ENCODE peak calls at places on chromosomes 3 and 15, in nine cellular contexts. B, D, J, R, F, G, S, U and I are unnamed samples.

GRCh38 chr15:67843571-67844387 is 3.9 kb upstream of the RNU6-1 start:
- DNase-seq in B (peak), D (no peak), J (no peak), R (no peak), F (no peak), G (no peak), S (peak), U (peak), I (no peak)

GRCh38 chr15:100348578-100348977 is 6.8 kb upstream of the ADAMTS17 start:
- DNase-seq in B (no peak), D (no peak), J (peak), R (no peak), F (no peak), G (no peak), S (no peak), U (no peak), I (peak)

GRCh38 chr3:187104956-187105355 is 34.3 kb downstream of the RPL39L start:
- DNase-seq in B (no peak), D (peak), J (no peak), R (no peak), F (no peak), G (no peak), S (no peak), U (peak), I (no peak)

GRCh38 chr3:13122101-13123055 is 49.1 kb upstream of the IQSEC1 start:
- DNase-seq in B (no peak), D (no peak), J (no peak), R (no peak), F (no peak), G (no peak), S (no peak), U (no peak), I (no peak)

GRCh38 chr15:61755461-61755860 is 304.8 kb downstream of the VPS13C start:
- DNase-seq in B (no peak), D (no peak), J (no peak), R (no peak), F (no peak), G (no peak), S (no peak), U (no peak), I (no peak)

GRCh38 chr15:76217029-76217866 is 94.0 kb downstream of the ETFA start:
- DNase-seq in B (no peak), D (peak), J (peak), R (peak), F (peak), G (no peak), S (peak), U (peak), I (peak)

GRCh38 chr15:52383100-52383588 is 87.5 kb upstream of the MYO5C start:
- DNase-seq in B (no peak), D (peak), J (peak), R (no peak), F (no peak), G (no peak), S (peak), U (peak), I (no peak)

GRCh38 chr15:70297465-70298152 is 199.9 kb upstream of the TLE3 start:
- DNase-seq in B (no peak), D (no peak), J (no peak), R (no peak), F (no peak), G (no peak), S (no peak), U (no peak), I (no peak)

GRCh38 chr3:82814660-82815059 is 1053.2 kb upstream of the GBE1 start:
- DNase-seq in B (no peak), D (no peak), J (no peak), R (no peak), F (no peak), G (no peak), S (no peak), U (no peak), I (no peak)

GRCh38 chr3:99330924-99331532 is 307.4 kb upstream of the COL8A1 start:
- DNase-seq in B (no peak), D (no peak), J (peak), R (no peak), F (no peak), G (no peak), S (no peak), U (peak), I (no peak)

GRCh38 chr3:53938645-53939044 is 47.0 kb upstream of the SELENOK start:
- DNase-seq in B (peak), D (peak), J (peak), R (peak), F (peak), G (no peak), S (peak), U (peak), I (peak)

GRCh38 chr3:66376568-66376967 is 124.3 kb downstream of the LRIG1 start:
- DNase-seq in B (no peak), D (peak), J (peak), R (peak), F (peak), G (no peak), S (peak), U (peak), I (no peak)

GRCh38 chr3:6799264-6799915 is 61.5 kb upstream of the GRM7 start:
- DNase-seq in B (peak), D (peak), J (peak), R (peak), F (no peak), G (no peak), S (peak), U (no peak), I (no peak)

GRCh38 chr3:115272036-115272824 is 125.1 kb upstream of the ZBTB20 start:
- DNase-seq in B (peak), D (peak), J (no peak), R (no peak), F (peak), G (no peak), S (peak), U (peak), I (no peak)

GRCh38 chr3:112856537-112856936 is 9.9 kb upstream of the CD200R1L start:
- DNase-seq in B (no peak), D (no peak), J (no peak), R (no peak), F (no peak), G (no peak), S (no peak), U (no peak), I (no peak)

GRCh38 chr3:58963928-58964497 is 85.8 kb downstream of the CFAP20DC start:
- DNase-seq in B (no peak), D (no peak), J (no peak), R (no peak), F (peak), G (no peak), S (no peak), U (no peak), I (no peak)

GRCh38 chr15:90839187-90840071 is 29.0 kb upstream of the FURIN start:
- DNase-seq in B (peak), D (no peak), J (no peak), R (no peak), F (no peak), G (peak), S (no peak), U (peak), I (no peak)

GRCh38 chr3:66472313-66473134 is 28.3 kb downstream of the LRIG1 start:
- DNase-seq in B (no peak), D (peak), J (peak), R (no peak), F (peak), G (no peak), S (peak), U (peak), I (no peak)

GRCh38 chr3:67691926-67692325 is 37.5 kb upstream of the SUCLG2 start:
- DNase-seq in B (no peak), D (no peak), J (no peak), R (no peak), F (no peak), G (no peak), S (no peak), U (no peak), I (no peak)

GRCh38 chr3:180749322-180749721 is 70.0 kb upstream of the CCDC39 start:
- DNase-seq in B (peak), D (no peak), J (no peak), R (no peak), F (no peak), G (no peak), S (no peak), U (no peak), I (no peak)

GRCh38 chr15:52440414-52440813 is 88.3 kb downstream of the MYO5A start:
- DNase-seq in B (no peak), D (peak), J (peak), R (peak), F (no peak), G (no peak), S (no peak), U (peak), I (peak)

GRCh38 chr3:4757056-4757948 is 221.9 kb upstream of the BHLHE40 start:
- DNase-seq in B (no peak), D (no peak), J (no peak), R (no peak), F (no peak), G (no peak), S (no peak), U (no peak), I (no peak)

GRCh38 chr15:67564590-67565345 is 22.3 kb downstream of the MAP2K5 start:
- DNase-seq in B (peak), D (no peak), J (no peak), R (no peak), F (no peak), G (no peak), S (no peak), U (peak), I (no peak)

GRCh38 chr3:147130461-147130860 is 275.9 kb downstream of the ZIC4 start:
- DNase-seq in B (no peak), D (peak), J (peak), R (no peak), F (peak), G (no peak), S (no peak), U (peak), I (no peak)

DNA sequence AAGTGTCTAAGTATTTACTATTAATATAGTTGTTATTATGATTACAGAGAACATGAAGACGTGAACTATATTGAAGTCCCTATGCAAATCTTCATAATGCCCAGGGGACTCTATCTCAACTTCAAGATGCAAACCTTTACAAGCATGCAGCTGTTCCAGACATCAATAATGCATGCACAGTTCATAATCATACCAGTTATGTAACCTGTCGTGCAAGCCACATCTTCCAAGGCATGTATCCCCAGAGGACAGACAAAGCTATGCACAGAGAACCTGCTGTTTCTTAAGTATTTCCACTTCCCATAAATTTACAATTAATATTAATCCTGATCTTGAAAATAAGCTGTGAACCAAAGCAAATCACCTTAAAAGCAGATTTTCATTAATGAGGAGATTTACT is 534.1 kb downstream of the TUSC7 start:
- DNase-seq in B (no peak), D (no peak), J (no peak), R (no peak), F (no peak), G (no peak), S (no peak), U (no peak), I (no peak)
- H3K4me3 ChIP-seq in B (no peak), D (no peak), J (no peak), R (no peak), F (no peak), G (no peak), S (no peak), U (no peak), I (no peak)

DNA sequence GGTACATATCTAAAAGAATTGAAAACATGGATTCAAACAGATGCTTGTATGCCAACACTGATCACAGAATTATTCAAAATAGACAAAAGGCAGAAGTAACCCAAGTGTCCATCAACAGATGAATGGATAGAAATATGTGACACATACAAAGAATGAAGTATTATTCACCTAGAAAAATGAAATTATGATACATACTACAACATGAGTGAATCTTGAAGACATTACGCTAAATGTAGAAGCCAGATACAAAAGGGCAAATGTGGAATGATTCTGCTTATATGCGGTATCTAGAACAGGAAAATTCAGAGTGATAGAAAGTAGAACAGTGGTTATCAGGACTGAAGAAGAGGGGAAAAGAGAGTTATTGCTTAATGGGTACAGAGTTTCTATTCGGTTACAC is 26.2 kb upstream of the SLC12A8 start:
- DNase-seq in B (no peak), D (no peak), J (no peak), R (no peak), F (no peak), G (no peak), S (no peak), U (no peak), I (no peak)
- TF ChIP-seq EZH2 in B (no peak), D (no peak), J (no peak), R (no peak), F (no peak), G (no peak), S (no peak), U (no peak), I (no peak)

GRCh38 chr3:196272826-196273225 is 14.7 kb downstream of the PCYT1A start:
- DNase-seq in B (no peak), D (no peak), J (no peak), R (no peak), F (no peak), G (no peak), S (no peak), U (no peak), I (no peak)

GRCh38 chr3:196270499-196270898 is 17.0 kb downstream of the PCYT1A start:
- DNase-seq in B (no peak), D (no peak), J (no peak), R (no peak), F (no peak), G (no peak), S (no peak), U (no peak), I (no peak)

GRCh38 chr3:196274585-196274984 is 12.9 kb downstream of the PCYT1A start:
- DNase-seq in B (no peak), D (peak), J (peak), R (no peak), F (no peak), G (no peak), S (no peak), U (peak), I (peak)

GRCh38 chr3:196273655-196274054 is 13.9 kb downstream of the PCYT1A start:
- DNase-seq in B (peak), D (no peak), J (no peak), R (no peak), F (no peak), G (no peak), S (no peak), U (no peak), I (no peak)

DNA sequence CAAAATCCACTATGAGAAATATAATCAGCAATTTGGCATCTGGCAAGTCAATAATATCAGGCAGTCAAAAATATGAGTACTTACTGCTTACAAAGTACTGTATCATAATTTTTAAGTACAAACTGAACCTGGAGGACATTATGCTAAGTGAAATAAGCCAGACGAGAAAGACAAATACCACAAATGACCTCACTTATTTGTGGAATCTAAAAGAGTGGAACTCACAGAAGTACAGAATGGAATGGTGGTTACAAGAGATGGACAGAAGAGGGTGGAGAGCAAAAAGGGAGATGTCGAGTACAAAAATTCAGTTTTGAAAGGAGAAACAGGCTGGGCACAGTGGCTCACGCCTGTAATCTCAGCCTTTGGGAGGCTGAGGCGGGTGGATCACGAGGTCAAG is 12.4 kb downstream of the PCYT1A start:
- DNase-seq in B (no peak), D (no peak), J (no peak), R (no peak), F (no peak), G (no peak), S (no peak), U (peak), I (no peak)
- H3K4me2 ChIP-seq in B (no peak), D (no peak), J (no peak), R (peak), F (no peak), G (no peak), S (no peak), U (peak), I (peak)

GRCh38 chr3:40497288-40497687 is 8.6 kb upstream of the ZNF620 start:
- DNase-seq in B (no peak), D (no peak), J (no peak), R (no peak), F (no peak), G (no peak), S (no peak), U (no peak), I (no peak)

GRCh38 chr3:40505599-40506462 is at the start of gene ZNF620:
- DNase-seq in B (peak), D (peak), J (peak), R (peak), F (peak), G (peak), S (peak), U (peak), I (peak)

GRCh38 chr3:40504636-40505430 is 1.0 kb upstream of the ZNF620 start:
- DNase-seq in B (no peak), D (peak), J (peak), R (peak), F (peak), G (no peak), S (peak), U (peak), I (peak)

GRCh38 chr3:40494698-40495097 is 11.1 kb upstream of the ZNF620 start:
- DNase-seq in B (no peak), D (no peak), J (no peak), R (no peak), F (no peak), G (no peak), S (no peak), U (no peak), I (no peak)

DNA sequence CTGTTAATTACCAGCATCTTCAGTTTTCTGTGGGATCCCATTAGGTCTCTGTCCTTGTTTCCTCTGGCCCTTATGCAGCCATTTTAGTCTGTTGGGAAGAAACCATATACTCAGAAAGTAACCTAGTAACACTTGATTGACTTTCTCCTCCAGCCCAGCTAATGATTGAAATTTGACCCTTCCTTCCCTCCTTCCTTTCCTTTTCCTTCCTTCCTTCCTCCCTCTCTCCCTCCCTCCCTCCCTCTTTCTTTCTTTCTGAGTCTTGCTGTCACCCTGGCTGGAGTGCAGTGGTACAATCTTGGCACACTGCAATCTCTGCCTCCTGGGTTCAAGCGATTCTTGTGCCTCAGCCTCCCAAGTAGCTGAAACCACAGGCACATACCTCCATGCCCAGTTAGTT is 5.9 kb upstream of the ZNF620 start:
- DNase-seq in B (no peak), D (no peak), J (no peak), R (no peak), F (no peak), G (no peak), S (no peak), U (no peak), I (no peak)
- H3K4me3 ChIP-seq in B (no peak), D (no peak), J (no peak), R (no peak), F (no peak), G (no peak), S (no peak), U (no peak), I (no peak)

GRCh38 chr3:164375538-164375937 is 702.8 kb downstream of the SI start:
- DNase-seq in B (no peak), D (peak), J (no peak), R (no peak), F (peak), G (no peak), S (no peak), U (no peak), I (no peak)
- TF ChIP-seq EZH2 in B (no peak), D (no peak), J (no peak), R (no peak), F (no peak), G (no peak), S (no peak), U (no peak), I (no peak)

DNA sequence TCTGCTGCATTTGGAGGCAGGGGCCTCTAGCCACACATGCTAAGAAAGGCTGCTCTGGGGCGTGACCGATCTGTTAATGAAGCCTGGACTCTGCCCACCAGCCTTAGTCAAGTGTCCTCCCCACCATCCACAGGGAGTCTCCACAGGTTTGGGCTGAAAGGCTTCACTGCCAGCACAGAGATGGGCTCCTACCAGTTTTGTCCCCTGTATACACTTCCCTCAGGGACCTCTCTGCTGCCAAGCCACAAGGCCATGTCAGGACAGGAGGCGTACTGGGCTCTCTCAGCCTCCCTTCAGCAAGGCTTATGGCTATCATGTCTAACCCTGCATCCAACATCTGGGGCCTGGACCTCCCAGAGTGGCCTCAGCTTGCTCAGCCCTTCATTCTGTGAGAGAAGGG is 23.5 kb downstream of the KIF9 start:
- DNase-seq in B (no peak), D (no peak), J (no peak), R (no peak), F (no peak), G (no peak), S (no peak), U (no peak), I (no peak)
- H3K4me2 ChIP-seq in B (no peak), D (no peak), J (no peak), R (no peak), F (no peak), G (no peak), S (no peak), U (no peak), I (no peak)

GRCh38 chr3:171967932-171968678 is 71.3 kb upstream of the FNDC3B start:
- DNase-seq in B (no peak), D (peak), J (peak), R (no peak), F (peak), G (no peak), S (peak), U (peak), I (no peak)

GRCh38 chr3:171970301-171970788 is 69.0 kb upstream of the FNDC3B start:
- DNase-seq in B (no peak), D (peak), J (no peak), R (no peak), F (no peak), G (no peak), S (no peak), U (peak), I (no peak)

GRCh38 chr3:171966533-171967136 is 72.7 kb upstream of the FNDC3B start:
- DNase-seq in B (no peak), D (peak), J (no peak), R (no peak), F (no peak), G (no peak), S (no peak), U (no peak), I (no peak)

GRCh38 chr3:171965088-171965712 is 74.2 kb upstream of the FNDC3B start:
- DNase-seq in B (no peak), D (no peak), J (no peak), R (no peak), F (no peak), G (no peak), S (no peak), U (no peak), I (no peak)

GRCh38 chr3:171967137-171967783 is 72.1 kb upstream of the FNDC3B start:
- DNase-seq in B (no peak), D (peak), J (peak), R (peak), F (peak), G (no peak), S (peak), U (peak), I (peak)
- H3K4me3 ChIP-seq in B (no peak), D (peak), J (peak), R (no peak), F (no peak), G (no peak), S (no peak), U (no peak), I (no peak)

GRCh38 chr3:48662753-48663488 is at the start of gene CELSR3:
- DNase-seq in B (peak), D (peak), J (peak), R (peak), F (peak), G (peak), S (peak), U (peak), I (peak)
- TF ChIP-seq EZH2 in B (no peak), D (no peak), J (no peak), R (no peak), F (peak), G (no peak), S (peak), U (no peak), I (no peak)